ENCODE peak calls at places on chromosomes 11 and 22, in eight cellular contexts. A is non-pigmented ciliary epithelial cell, D is RCC 7860, Q is ureter, T is amniotic stem cell, Y is right lobe of liver, B is heart right ventricle, E is tibial artery. M is an unnamed sample.

GRCh38 chr11:134140961-134141490 is 72.2 kb downstream of the JAM3 start:
- DNase-seq in T (no peak), E (no peak), B (no peak), D (no peak), A (no peak), Y (no peak), Q (no peak), M (no peak)

GRCh38 chr11:45298718-45299117 is 12.6 kb upstream of the SYT13 start:
- DNase-seq in D (no peak), A (no peak), Y (no peak), T (no peak), B (no peak), E (no peak), Q (no peak), M (no peak)

GRCh38 chr11:8168485-8169257 is at the start of gene RIC3:
- DNase-seq in A (no peak), B (peak), D (no peak), E (peak), T (no peak), Y (peak), Q (peak), M (no peak)

GRCh38 chr11:75697906-75698563 is 19.6 kb upstream of the MOGAT2 start:
- DNase-seq in E (no peak), B (no peak), A (no peak), Y (no peak), Q (no peak), D (no peak), T (no peak), M (no peak)

GRCh38 chr11:7511405-7511804 is 2.4 kb upstream of the PPFIBP2 start:
- DNase-seq in T (no peak), E (peak), Y (peak), A (no peak), B (peak), D (no peak), Q (peak), M (no peak)

GRCh38 chr11:86594746-86595145 is 77.7 kb downstream of the ME3 start:
- DNase-seq in Q (no peak), A (no peak), T (no peak), D (peak), Y (no peak), E (no peak), B (no peak), M (no peak)

GRCh38 chr22:46233231-46233630 is 16.9 kb downstream of the CDPF1 start:
- DNase-seq in D (peak), E (peak), T (peak), A (no peak), B (peak), Y (no peak), Q (no peak), M (no peak)

GRCh38 chr11:123801765-123802164 is 4.4 kb downstream of the OR6M1 start:
- DNase-seq in E (no peak), D (no peak), Y (no peak), B (no peak), A (no peak), Q (no peak), T (no peak), M (no peak)

GRCh38 chr11:65435330-65435931 is 12.8 kb downstream of the NEAT1 start:
- DNase-seq in E (peak), T (no peak), Y (peak), D (no peak), A (no peak), Q (peak), B (no peak), M (no peak)